ENCODE peak calls at places on chromosome 4, in nine cellular contexts. One of them, this sample, is unnamed.

GRCh38 chr4:6594826-6595355 is 19.9 kb downstream of the MAN2B2 start:
- DNase-seq in GM13976: no peak
- DNase-seq in fibroblast of lung: no peak
- DNase-seq in pancreas: no peak
- DNase-seq in A549: no peak
- DNase-seq in transverse colon: no peak
- DNase-seq in AG09319: no peak
- DNase-seq in uterus: no peak
- DNase-seq in colonic mucosa: no peak
- DNase-seq in this sample: no peak

GRCh38 chr4:95537181-95537580 is 11.6 kb downstream of the UNC5C start:
- DNase-seq in fibroblast of lung: no peak
- DNase-seq in AG09319: no peak
- DNase-seq in transverse colon: no peak
- DNase-seq in colonic mucosa: no peak
- DNase-seq in uterus: no peak
- DNase-seq in A549: no peak
- DNase-seq in GM13976: no peak
- DNase-seq in pancreas: no peak
- DNase-seq in this sample: no peak

GRCh38 chr4:77190053-77190452 is 33.0 kb downstream of the CCNG2 start:
- DNase-seq in colonic mucosa: no peak
- DNase-seq in uterus: no peak
- DNase-seq in A549: no peak
- DNase-seq in GM13976: no peak
- DNase-seq in pancreas: no peak
- DNase-seq in AG09319: no peak
- DNase-seq in fibroblast of lung: no peak
- DNase-seq in transverse colon: no peak
- DNase-seq in this sample: no peak

GRCh38 chr4:120085705-120086104 is 19.1 kb upstream of the MAD2L1 start:
- DNase-seq in transverse colon: no peak
- DNase-seq in fibroblast of lung: peak
- DNase-seq in uterus: no peak
- DNase-seq in pancreas: no peak
- DNase-seq in A549: no peak
- DNase-seq in AG09319: no peak
- DNase-seq in GM13976: no peak
- DNase-seq in colonic mucosa: no peak
- DNase-seq in this sample: no peak

GRCh38 chr4:142532054-142532453 is 314.0 kb downstream of the INPP4B start:
- DNase-seq in transverse colon: no peak
- DNase-seq in GM13976: no peak
- DNase-seq in colonic mucosa: no peak
- DNase-seq in A549: no peak
- DNase-seq in pancreas: no peak
- DNase-seq in uterus: no peak
- DNase-seq in AG09319: no peak
- DNase-seq in fibroblast of lung: no peak
- DNase-seq in this sample: no peak

GRCh38 chr4:188986271-188986689 is 847.0 kb downstream of the TRIML1 start:
- DNase-seq in AG09319: peak
- DNase-seq in A549: peak
- DNase-seq in pancreas: no peak
- DNase-seq in colonic mucosa: no peak
- DNase-seq in GM13976: no peak
- DNase-seq in uterus: no peak
- DNase-seq in fibroblast of lung: peak
- DNase-seq in transverse colon: no peak
- DNase-seq in this sample: no peak

GRCh38 chr4:127249767-127250108 is 383.0 kb upstream of the INTU start:
- DNase-seq in AG09319: no peak
- DNase-seq in transverse colon: no peak
- DNase-seq in A549: no peak
- DNase-seq in GM13976: no peak
- DNase-seq in pancreas: no peak
- DNase-seq in colonic mucosa: no peak
- DNase-seq in uterus: no peak
- DNase-seq in fibroblast of lung: no peak
- DNase-seq in this sample: no peak

GRCh38 chr4:182280439-182281111 is 37.4 kb downstream of the TENM3 start:
- DNase-seq in fibroblast of lung: no peak
- DNase-seq in GM13976: no peak
- DNase-seq in A549: no peak
- DNase-seq in transverse colon: no peak
- DNase-seq in colonic mucosa: no peak
- DNase-seq in AG09319: no peak
- DNase-seq in pancreas: no peak
- DNase-seq in uterus: no peak
- DNase-seq in this sample: no peak

GRCh38 chr4:5142726-5143125 is 91.4 kb downstream of the STK32B start:
- DNase-seq in fibroblast of lung: peak
- DNase-seq in pancreas: no peak
- DNase-seq in transverse colon: peak
- DNase-seq in AG09319: peak
- DNase-seq in GM13976: no peak
- DNase-seq in colonic mucosa: no peak
- DNase-seq in uterus: peak
- DNase-seq in A549: peak
- DNase-seq in this sample: peak

GRCh38 chr4:44661940-44662622 is 10.7 kb upstream of the YIPF7 start:
- DNase-seq in fibroblast of lung: no peak
- DNase-seq in colonic mucosa: no peak
- DNase-seq in GM13976: no peak
- DNase-seq in A549: peak
- DNase-seq in uterus: no peak
- DNase-seq in AG09319: no peak
- DNase-seq in transverse colon: no peak
- DNase-seq in pancreas: no peak
- DNase-seq in this sample: no peak

GRCh38 chr4:8286719-8287355 is 17.3 kb downstream of the HTRA3 start:
- DNase-seq in AG09319: no peak
- DNase-seq in colonic mucosa: no peak
- DNase-seq in fibroblast of lung: no peak
- DNase-seq in A549: no peak
- DNase-seq in GM13976: no peak
- DNase-seq in uterus: no peak
- DNase-seq in transverse colon: no peak
- DNase-seq in pancreas: no peak
- DNase-seq in this sample: no peak

GRCh38 chr4:145130788-145131398 is 32.8 kb downstream of the ABCE1 start:
- DNase-seq in pancreas: no peak
- DNase-seq in colonic mucosa: no peak
- DNase-seq in uterus: no peak
- DNase-seq in GM13976: no peak
- DNase-seq in AG09319: peak
- DNase-seq in A549: no peak
- DNase-seq in fibroblast of lung: peak
- DNase-seq in transverse colon: no peak
- DNase-seq in this sample: no peak

GRCh38 chr4:72568959-72569718 is at the start of gene ADAMTS3:
- DNase-seq in pancreas: peak
- DNase-seq in uterus: peak
- DNase-seq in transverse colon: peak
- DNase-seq in colonic mucosa: peak
- DNase-seq in AG09319: peak
- DNase-seq in A549: peak
- DNase-seq in fibroblast of lung: peak
- DNase-seq in GM13976: peak
- DNase-seq in this sample: peak

GRCh38 chr4:186627226-186627865 is 72.0 kb upstream of the MTNR1A start:
- DNase-seq in A549: peak
- DNase-seq in colonic mucosa: no peak
- DNase-seq in uterus: no peak
- DNase-seq in GM13976: no peak
- DNase-seq in transverse colon: no peak
- DNase-seq in fibroblast of lung: peak
- DNase-seq in AG09319: no peak
- DNase-seq in pancreas: no peak
- DNase-seq in this sample: no peak

GRCh38 chr4:1274871-1275270 is 14.8 kb upstream of the MAEA start:
- DNase-seq in GM13976: no peak
- DNase-seq in colonic mucosa: no peak
- DNase-seq in A549: no peak
- DNase-seq in transverse colon: no peak
- DNase-seq in fibroblast of lung: no peak
- DNase-seq in AG09319: no peak
- DNase-seq in pancreas: no peak
- DNase-seq in uterus: no peak
- DNase-seq in this sample: no peak

GRCh38 chr4:1276984-1277383 is 12.7 kb upstream of the MAEA start:
- DNase-seq in fibroblast of lung: no peak
- DNase-seq in pancreas: no peak
- DNase-seq in colonic mucosa: no peak
- DNase-seq in uterus: no peak
- DNase-seq in AG09319: no peak
- DNase-seq in A549: no peak
- DNase-seq in transverse colon: no peak
- DNase-seq in GM13976: no peak
- DNase-seq in this sample: no peak

GRCh38 chr4:1278336-1278670 is 11.4 kb upstream of the MAEA start:
- DNase-seq in GM13976: peak
- DNase-seq in fibroblast of lung: no peak
- DNase-seq in colonic mucosa: no peak
- DNase-seq in AG09319: no peak
- DNase-seq in pancreas: no peak
- DNase-seq in A549: peak
- DNase-seq in transverse colon: no peak
- DNase-seq in uterus: no peak
- DNase-seq in this sample: peak

GRCh38 chr4:1279253-1279652 is 10.4 kb upstream of the MAEA start:
- DNase-seq in GM13976: no peak
- DNase-seq in A549: no peak
- DNase-seq in AG09319: no peak
- DNase-seq in uterus: no peak
- DNase-seq in transverse colon: no peak
- DNase-seq in pancreas: no peak
- DNase-seq in fibroblast of lung: no peak
- DNase-seq in colonic mucosa: no peak
- DNase-seq in this sample: no peak

GRCh38 chr4:1277667-1278335 is 11.9 kb upstream of the MAEA start:
- DNase-seq in AG09319: no peak
- DNase-seq in fibroblast of lung: no peak
- DNase-seq in uterus: no peak
- DNase-seq in pancreas: no peak
- DNase-seq in A549: peak
- DNase-seq in transverse colon: no peak
- DNase-seq in GM13976: no peak
- DNase-seq in colonic mucosa: no peak
- DNase-seq in this sample: no peak
- TF ChIP-seq CTCF in AG09319: no peak
- TF ChIP-seq CTCF in fibroblast of lung: no peak
- TF ChIP-seq CTCF in uterus: no peak
- TF ChIP-seq CTCF in pancreas: no peak
- TF ChIP-seq CTCF in A549: no peak
- TF ChIP-seq CTCF in transverse colon: no peak
- TF ChIP-seq CTCF in GM13976: no peak
- TF ChIP-seq CTCF in colonic mucosa: no peak
- TF ChIP-seq CTCF in this sample: no peak

DNA sequence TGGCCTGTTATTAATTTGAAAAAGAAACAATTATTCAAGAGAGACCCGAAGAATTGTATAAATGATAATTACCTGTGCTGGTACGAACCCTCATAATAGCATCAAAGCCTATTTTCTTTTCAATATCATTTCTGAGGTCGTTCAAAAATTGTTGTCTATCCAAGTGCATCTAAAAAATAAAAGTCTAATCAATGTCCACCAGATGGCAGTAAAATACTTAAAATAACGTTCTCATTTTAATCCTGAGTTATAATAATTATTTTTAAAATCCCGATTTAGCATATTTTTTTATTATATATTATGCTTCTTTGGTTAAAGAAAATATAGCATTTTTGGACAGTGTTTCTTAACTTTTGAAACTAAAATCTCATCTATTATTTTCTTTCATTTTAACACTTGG is 55.7 kb downstream of the METTL14 start:
- DNase-seq in pancreas: no peak
- DNase-seq in transverse colon: no peak
- DNase-seq in uterus: no peak
- DNase-seq in fibroblast of lung: peak
- DNase-seq in AG09319: no peak
- DNase-seq in GM13976: no peak
- DNase-seq in A549: no peak
- DNase-seq in colonic mucosa: no peak
- DNase-seq in this sample: no peak
- TF ChIP-seq CTCF in pancreas: no peak
- TF ChIP-seq CTCF in transverse colon: peak
- TF ChIP-seq CTCF in uterus: peak
- TF ChIP-seq CTCF in fibroblast of lung: peak
- TF ChIP-seq CTCF in AG09319: peak
- TF ChIP-seq CTCF in GM13976: no peak
- TF ChIP-seq CTCF in A549: peak
- TF ChIP-seq CTCF in colonic mucosa: peak
- TF ChIP-seq CTCF in this sample: peak

GRCh38 chr4:174429701-174430100 is 92.6 kb downstream of the HPGD start:
- DNase-seq in A549: no peak
- DNase-seq in colonic mucosa: no peak
- DNase-seq in AG09319: no peak
- DNase-seq in uterus: no peak
- DNase-seq in fibroblast of lung: no peak
- DNase-seq in pancreas: no peak
- DNase-seq in transverse colon: no peak
- DNase-seq in GM13976: no peak
- DNase-seq in this sample: no peak

GRCh38 chr4:174423257-174423944 is 98.9 kb downstream of the HPGD start:
- DNase-seq in uterus: peak
- DNase-seq in fibroblast of lung: peak
- DNase-seq in pancreas: peak
- DNase-seq in A549: peak
- DNase-seq in AG09319: no peak
- DNase-seq in transverse colon: no peak
- DNase-seq in colonic mucosa: peak
- DNase-seq in GM13976: no peak
- DNase-seq in this sample: peak

GRCh38 chr4:174425669-174426068 is 96.6 kb downstream of the HPGD start:
- DNase-seq in colonic mucosa: no peak
- DNase-seq in A549: no peak
- DNase-seq in AG09319: no peak
- DNase-seq in pancreas: no peak
- DNase-seq in uterus: no peak
- DNase-seq in transverse colon: no peak
- DNase-seq in GM13976: no peak
- DNase-seq in fibroblast of lung: no peak
- DNase-seq in this sample: no peak

GRCh38 chr4:174422893-174423256 is 99.4 kb downstream of the HPGD start:
- DNase-seq in transverse colon: no peak
- DNase-seq in pancreas: no peak
- DNase-seq in fibroblast of lung: no peak
- DNase-seq in AG09319: no peak
- DNase-seq in GM13976: no peak
- DNase-seq in colonic mucosa: no peak
- DNase-seq in uterus: no peak
- DNase-seq in A549: no peak
- DNase-seq in this sample: no peak

GRCh38 chr4:174427562-174428140 is 94.6 kb downstream of the HPGD start:
- DNase-seq in AG09319: no peak
- DNase-seq in uterus: no peak
- DNase-seq in pancreas: no peak
- DNase-seq in A549: no peak
- DNase-seq in colonic mucosa: no peak
- DNase-seq in GM13976: no peak
- DNase-seq in transverse colon: no peak
- DNase-seq in fibroblast of lung: peak
- DNase-seq in this sample: no peak
- TF ChIP-seq CTCF in AG09319: no peak
- TF ChIP-seq CTCF in uterus: no peak
- TF ChIP-seq CTCF in pancreas: no peak
- TF ChIP-seq CTCF in A549: no peak
- TF ChIP-seq CTCF in colonic mucosa: no peak
- TF ChIP-seq CTCF in GM13976: no peak
- TF ChIP-seq CTCF in transverse colon: no peak
- TF ChIP-seq CTCF in fibroblast of lung: no peak
- TF ChIP-seq CTCF in this sample: no peak

GRCh38 chr4:67892905-67893304 is 9.1 kb upstream of the TMPRSS11D start:
- DNase-seq in uterus: no peak
- DNase-seq in transverse colon: no peak
- DNase-seq in fibroblast of lung: no peak
- DNase-seq in colonic mucosa: no peak
- DNase-seq in A549: no peak
- DNase-seq in AG09319: no peak
- DNase-seq in pancreas: no peak
- DNase-seq in GM13976: no peak
- DNase-seq in this sample: no peak
- TF ChIP-seq CTCF in uterus: no peak
- TF ChIP-seq CTCF in transverse colon: no peak
- TF ChIP-seq CTCF in fibroblast of lung: no peak
- TF ChIP-seq CTCF in colonic mucosa: no peak
- TF ChIP-seq CTCF in A549: no peak
- TF ChIP-seq CTCF in AG09319: peak
- TF ChIP-seq CTCF in pancreas: no peak
- TF ChIP-seq CTCF in GM13976: no peak
- TF ChIP-seq CTCF in this sample: no peak

This sample was measured in activated CD8-positive, alpha-beta T cell treated with anti-CD3 and anti-CD28 coated beads for 36 hours.